ENCODE peak calls at places on chromosomes 4 and X, in seven cellular contexts. M, Y, H, A, N, C and U are unnamed samples. For H3K9me3, the result is how much of the 10 kb centered on the place peaks cover.

GRCh38 chr4:184972996-184973395 is 45.3 kb upstream of the HELT start:
- DNase-seq in A (no peak), C (no peak), M (no peak), H (no peak), Y (no peak), N (no peak), U (no peak)

GRCh38 chr4:8643986-8644385 is 51.4 kb downstream of the CPZ start:
- DNase-seq in A (peak), C (no peak), H (no peak), Y (no peak), N (no peak), M (no peak), U (no peak)

GRCh38 chr4:89737888-89738287 is 99.1 kb downstream of the SNCA start:
- DNase-seq in C (no peak), Y (no peak), N (no peak), A (no peak), M (no peak), H (no peak), U (no peak)

GRCh38 chrX:24672701-24673190 is 21.0 kb upstream of the POLA1 start:
- DNase-seq in Y (no peak), C (no peak), M (no peak), A (no peak), H (no peak), N (no peak), U (no peak)

GRCh38 chr4:145909331-145909730 is 29.3 kb downstream of the ZNF827 start:
- DNase-seq in A (no peak), H (peak), Y (peak), N (no peak), M (peak), C (peak), U (no peak)

GRCh38 chr4:36493240-36493639 is 211.8 kb downstream of the DTHD1 start:
- DNase-seq in A (no peak), H (no peak), Y (no peak), M (no peak), C (no peak), N (no peak), U (no peak)

GRCh38 chr4:154781126-154781982 is at the start of gene RBM46:
- DNase-seq in H (no peak), N (no peak), M (peak), Y (peak), A (peak), C (no peak), U (no peak)

GRCh38 chr4:121822796-121823504 is 733 bp downstream of the CCNA2 start:
- DNase-seq in N (peak), A (peak), C (no peak), M (no peak), Y (peak), H (no peak), U (peak)

GRCh38 chrX:7334253-7334935 is 186.4 kb upstream of the PUDP start:
- DNase-seq in C (no peak), Y (no peak), H (no peak), M (no peak), N (no peak), A (no peak), U (no peak)

GRCh38 chrX:66328950-66329596 is 165.0 kb downstream of the HEPH start:
- DNase-seq in C (no peak), M (peak), Y (no peak), H (no peak), N (no peak), A (peak), U (no peak)

GRCh38 chr4:137310593-137311490 is 221.5 kb downstream of the PCDH18 start:
- DNase-seq in H (no peak), Y (peak), M (no peak), A (no peak), C (no peak), N (no peak), U (no peak)

GRCh38 chr4:145887241-145887964 is 51.2 kb downstream of the ZNF827 start:
- DNase-seq in H (peak), N (no peak), Y (no peak), C (no peak), A (no peak), M (no peak), U (no peak)

GRCh38 chr4:142406051-142406549 is 440.0 kb downstream of the INPP4B start:
- DNase-seq in N (no peak), A (no peak), H (no peak), M (no peak), Y (no peak), C (no peak), U (no peak)

GRCh38 chr4:76238236-76238635 is 13.3 kb upstream of the FAM47E start:
- DNase-seq in H (no peak), M (no peak), C (no peak), N (no peak), Y (no peak), A (no peak), U (no peak)

GRCh38 chr4:123403205-123403604 is 6.6 kb downstream of the SPRY1 start:
- DNase-seq in M (no peak), N (no peak), Y (no peak), C (no peak), H (no peak), A (no peak), U (no peak)
- H3K4me3 ChIP-seq in M (no peak), N (no peak), Y (no peak), C (peak), H (peak), A (no peak), U (no peak)

DNA sequence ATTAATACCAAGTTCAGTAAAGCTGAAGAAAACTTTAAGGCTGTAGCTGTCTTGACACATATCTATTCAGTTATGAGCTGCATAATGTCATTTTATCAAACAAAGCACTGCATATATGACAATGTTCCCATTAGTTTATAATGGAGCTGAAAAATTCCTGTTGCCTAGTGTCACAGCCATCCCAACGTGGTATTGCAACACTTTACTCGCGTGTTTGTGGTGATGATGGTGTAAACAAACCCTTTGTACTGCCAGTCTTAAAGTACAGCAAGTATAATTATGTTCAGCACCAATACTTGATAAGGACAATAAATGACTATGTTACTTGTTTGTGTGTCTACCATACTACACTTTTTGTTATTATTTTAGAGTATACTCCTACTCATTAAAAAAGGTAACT is 1415.6 kb upstream of the PCDH7 start:
- DNase-seq in M (no peak), N (no peak), A (peak), Y (no peak), C (no peak), H (no peak), U (no peak)
- H3K9me3 ChIP-seq in M (under half), N (under half), A (under half), Y (under half), C (under half), H (under half), U (under half)

GRCh38 chrX:64206556-64207162 is 1.2 kb upstream of the AMER1 start:
- DNase-seq in Y (no peak), M (no peak), H (no peak), A (peak), C (peak), N (no peak), U (no peak)
- H3K4me3 ChIP-seq in Y (peak), M (peak), H (peak), A (peak), C (peak), N (peak), U (peak)

DNA sequence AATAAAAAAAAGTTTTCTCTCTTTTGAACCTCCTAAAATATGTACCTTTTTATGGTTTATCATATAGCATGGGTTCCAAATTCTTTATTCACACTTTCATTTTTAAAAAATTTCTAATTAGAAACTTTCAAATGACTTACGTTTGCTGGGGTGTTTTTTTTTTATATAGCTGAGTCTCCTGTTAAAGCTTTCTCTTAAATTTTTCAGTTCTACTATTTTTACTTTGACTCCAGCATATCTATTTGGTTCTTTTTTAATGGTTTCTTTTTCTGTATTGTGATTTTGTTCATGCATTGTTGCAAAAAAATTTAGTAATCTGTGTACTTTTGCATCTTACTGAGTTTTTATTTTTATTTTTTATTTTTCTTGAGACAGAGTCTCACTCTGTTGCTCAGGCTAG is 22.3 kb downstream of the ZNF718 start:
- DNase-seq in H (no peak), Y (no peak), C (no peak), M (no peak), A (no peak), N (no peak), U (no peak)
- H3K9me3 ChIP-seq in H (under half), Y (under half), C (half or more), M (half or more), A (under half), N (under half), U (under half)

GRCh38 chr4:46390353-46391058 is 578 bp upstream of the GABRA2 start:
- DNase-seq in Y (no peak), H (no peak), N (no peak), A (no peak), M (no peak), C (no peak), U (peak)
- H3K4me3 ChIP-seq in Y (no peak), H (no peak), N (no peak), A (no peak), M (peak), C (peak), U (peak)

DNA sequence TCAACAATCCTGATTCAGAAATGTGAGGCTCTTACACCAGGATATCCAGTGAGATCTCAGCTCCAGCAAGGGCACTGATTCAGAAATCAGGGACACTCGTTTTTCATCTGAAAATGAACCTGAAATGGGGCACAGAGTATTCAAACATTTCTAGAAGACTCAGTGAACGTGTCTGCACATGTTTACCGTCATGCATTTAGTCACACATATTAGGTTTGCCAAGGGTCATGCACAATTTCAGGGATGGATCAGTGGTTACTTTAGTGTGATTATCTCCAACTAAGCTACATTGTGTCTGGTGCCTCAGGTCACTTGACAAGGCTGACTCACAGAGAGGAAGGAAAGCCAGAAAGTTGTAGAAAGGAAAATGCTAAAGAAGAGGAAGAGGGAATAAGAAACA is 33.6 kb upstream of the SPANXN2 start:
- DNase-seq in H (no peak), M (no peak), C (no peak), N (no peak), Y (no peak), A (no peak), U (no peak)
- H3K9me3 ChIP-seq in H (under half), M (under half), C (under half), N (under half), Y (under half), A (under half), U (under half)

GRCh38 chr4:55127053-55127452 is 1.7 kb upstream of the KDR start:
- DNase-seq in H (no peak), M (no peak), N (no peak), A (no peak), C (no peak), Y (no peak), U (no peak)

GRCh38 chr4:55127521-55127920 is 2.1 kb upstream of the KDR start:
- DNase-seq in C (no peak), A (no peak), N (no peak), Y (no peak), H (no peak), M (no peak), U (no peak)

GRCh38 chr4:55124337-55125076 is 888 bp downstream of the KDR start:
- DNase-seq in A (no peak), Y (no peak), M (no peak), H (no peak), N (no peak), C (peak), U (no peak)

GRCh38 chr4:55125087-55125721 is at the start of gene KDR:
- DNase-seq in N (no peak), H (no peak), Y (peak), A (peak), C (peak), M (no peak), U (no peak)

GRCh38 chr4:55125763-55126541 is 557 bp upstream of the KDR start:
- DNase-seq in Y (peak), N (no peak), C (peak), M (no peak), A (no peak), H (no peak), U (no peak)
- H3K4me3 ChIP-seq in Y (peak), N (no peak), C (peak), M (peak), A (peak), H (peak), U (no peak)

GRCh38 chrX:44973420-44973932 is 100.5 kb downstream of the KDM6A start:
- DNase-seq in M (no peak), H (no peak), A (no peak), C (no peak), Y (no peak), N (no peak), U (no peak)

GRCh38 chrX:44975666-44976263 is 102.8 kb downstream of the KDM6A start:
- DNase-seq in Y (no peak), A (no peak), H (no peak), M (no peak), N (no peak), C (no peak), U (no peak)

GRCh38 chrX:44972132-44972531 is 99.1 kb downstream of the KDM6A start:
- DNase-seq in Y (no peak), N (no peak), C (no peak), M (no peak), H (no peak), A (no peak), U (no peak)

GRCh38 chrX:44971674-44972073 is 98.7 kb downstream of the KDM6A start:
- DNase-seq in H (no peak), N (no peak), Y (peak), A (no peak), C (no peak), M (no peak), U (no peak)

DNA sequence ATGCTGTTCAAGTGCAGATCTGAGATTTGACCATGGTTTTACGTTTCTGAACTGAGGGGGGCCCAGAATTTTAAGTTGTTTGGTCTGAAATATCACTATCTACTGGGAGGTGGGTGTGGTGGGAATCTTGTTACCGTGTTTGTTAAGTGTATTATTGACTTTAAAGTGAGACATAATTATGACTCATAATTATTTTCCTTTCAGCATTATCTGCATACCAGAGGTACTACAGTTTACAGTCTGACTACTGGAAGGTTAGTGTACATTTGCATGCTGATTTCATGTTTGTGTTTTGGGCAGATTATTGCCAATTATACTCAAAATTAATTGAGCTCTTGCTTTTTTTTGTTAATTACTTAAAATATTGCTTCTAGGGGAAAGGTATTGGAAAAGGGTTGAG is 101.5 kb downstream of the KDM6A start:
- DNase-seq in N (no peak), M (no peak), Y (no peak), C (no peak), H (no peak), A (no peak), U (no peak)
- H3K9me3 ChIP-seq in N (under half), M (under half), Y (under half), C (under half), H (under half), A (under half), U (under half)

GRCh38 chrX:10172867-10173266 is 16.1 kb downstream of the CLCN4 start:
- DNase-seq in C (no peak), A (no peak), H (no peak), M (no peak), Y (no peak), N (no peak), U (no peak)
- H3K4me3 ChIP-seq in C (no peak), A (no peak), H (no peak), M (no peak), Y (no peak), N (no peak), U (no peak)

GRCh38 chr4:33592701-33593100 is 2651.6 kb downstream of the ARAP2 start:
- DNase-seq in H (no peak), M (no peak), Y (no peak), N (no peak), A (no peak), C (no peak), U (no peak)
- H3K9me3 ChIP-seq in H (under half), M (half or more), Y (under half), N (under half), A (under half), C (half or more), U (under half)